ENCODE peak calls at places on chromosomes 13 and 19, in six cellular contexts. J is COLO829, R is amygdala, K is GM12865, Z is Peyer's patch, P is HEK293T. I is an unnamed sample.
A peak's percentile ranks its signal among the peaks of the same experiment; 100 is the strongest.

GRCh38 chr13:108508263-108508662 is 121.1 kb upstream of the MYO16 start:
- DNase-seq in J (peak; percentile 43), R (no peak), K (no peak), Z (no peak), P (no peak), I (peak; percentile 28)

GRCh38 chr19:2231621-2232221 is 4.4 kb downstream of the PLEKHJ1 start:
- DNase-seq in J (no peak), R (no peak), K (peak; percentile 37), Z (no peak), P (no peak), I (no peak)

GRCh38 chr19:44111910-44112463 is 1.2 kb upstream of the ZNF225 start:
- DNase-seq in J (peak; percentile 9), R (peak; percentile 5), K (peak; percentile 22), Z (no peak), P (no peak), I (peak; percentile 85)

GRCh38 chr19:42282036-42282762 is 13.1 kb downstream of the CIC start:
- DNase-seq in J (no peak), R (no peak), K (no peak), Z (no peak), P (no peak), I (no peak)

GRCh38 chr13:61414136-61414535 is 1.5 kb downstream of the PCDH20 start:
- DNase-seq in J (no peak), R (no peak), K (no peak), Z (no peak), P (peak; percentile 9), I (no peak)

GRCh38 chr13:112444416-112445399 is 68.6 kb downstream of the SPACA7 start:
- DNase-seq in J (no peak), R (no peak), K (no peak), Z (no peak), P (no peak), I (no peak)

GRCh38 chr13:80654638-80655249 is 313.8 kb upstream of the SPRY2 start:
- DNase-seq in J (no peak), R (no peak), K (no peak), Z (no peak), P (no peak), I (no peak)

GRCh38 chr13:90846956-90847355 is 500.5 kb upstream of the MIR17HG start:
- DNase-seq in J (no peak), R (no peak), K (no peak), Z (no peak), P (no peak), I (no peak)

GRCh38 chr19:58056261-58056660 is 2.8 kb upstream of the ZNF135 start:
- DNase-seq in J (no peak), R (no peak), K (no peak), Z (no peak), P (no peak), I (no peak)

GRCh38 chr19:7987084-7987768 is 18.2 kb downstream of the ELAVL1 start:
- DNase-seq in J (no peak), R (no peak), K (peak; percentile 31), Z (no peak), P (no peak), I (no peak)

GRCh38 chr19:17254636-17255035 is 8.9 kb upstream of the NR2F6 start:
- DNase-seq in J (no peak), R (no peak), K (no peak), Z (no peak), P (no peak), I (no peak)

GRCh38 chr13:20822406-20822805 is 48.6 kb upstream of the EEF1AKMT1 start:
- DNase-seq in J (no peak), R (no peak), K (no peak), Z (no peak), P (no peak), I (no peak)

GRCh38 chr13:49649244-49649962 is 21.1 kb downstream of the ARL11 start:
- DNase-seq in J (no peak), R (no peak), K (no peak), Z (no peak), P (no peak), I (no peak)

I was measured in foreskin melanocyte.